ENCODE peak calls at places on chromosomes 11 and 22, in eight cellular contexts. K is right lobe of liver, O is brain microvascular endothelial cell, M is tibial artery, S is heart left ventricle, R is coronary artery, X is astrocyte of the cerebellum, N is neural progenitor cell. Z is an unnamed sample.

GRCh38 chr22:50302041-50302541 is 5.4 kb downstream of the PLXNB2 start:
- DNase-seq in K (no peak), O (no peak), M (no peak), S (peak), R (no peak), X (no peak), N (no peak), Z (no peak)

GRCh38 chr11:27141576-27141975 is 101.0 kb downstream of the BBOX1 start:
- DNase-seq in K (no peak), O (no peak), M (no peak), S (no peak), R (no peak), X (no peak), N (no peak), Z (no peak)

GRCh38 chr22:49404020-49404419 is 423.7 kb downstream of the BRD1 start:
- DNase-seq in K (peak), O (no peak), M (no peak), S (no peak), R (peak), X (no peak), N (no peak), Z (no peak)

GRCh38 chr22:48568736-48569330 is 1258.8 kb downstream of the BRD1 start:
- DNase-seq in K (no peak), O (no peak), M (no peak), S (no peak), R (no peak), X (no peak), N (no peak), Z (no peak)

GRCh38 chr11:122024278-122024677 is 91.7 kb downstream of the BLID start:
- DNase-seq in K (no peak), O (no peak), M (no peak), S (no peak), R (no peak), X (no peak), N (no peak), Z (no peak)

GRCh38 chr22:19798825-19799224 is 38.2 kb downstream of the TBX1 start:
- DNase-seq in K (no peak), O (no peak), M (no peak), S (no peak), R (no peak), X (no peak), N (peak), Z (no peak)

GRCh38 chr22:43222281-43222680 is 35.3 kb upstream of the TTLL12 start:
- DNase-seq in K (no peak), O (no peak), M (no peak), S (peak), R (no peak), X (no peak), N (no peak), Z (no peak)

GRCh38 chr22:49151256-49152131 is 676.2 kb downstream of the BRD1 start:
- DNase-seq in K (no peak), O (no peak), M (no peak), S (no peak), R (peak), X (no peak), N (no peak), Z (no peak)

GRCh38 chr11:120985718-120986569 is 38.0 kb upstream of the TBCEL start:
- DNase-seq in K (peak), O (peak), M (no peak), S (no peak), R (no peak), X (no peak), N (peak), Z (peak)

GRCh38 chr11:118634435-118635236 is 27.2 kb downstream of the PHLDB1 start:
- DNase-seq in K (peak), O (no peak), M (peak), S (peak), R (peak), X (peak), N (peak), Z (peak)

GRCh38 chr11:74473382-74474201 is 6.2 kb upstream of the KCNE3 start:
- DNase-seq in K (no peak), O (no peak), M (no peak), S (no peak), R (no peak), X (no peak), N (no peak), Z (no peak)

GRCh38 chr11:92122561-92122960 is 102.1 kb upstream of the FAT3 start:
- DNase-seq in K (no peak), O (no peak), M (no peak), S (no peak), R (no peak), X (no peak), N (no peak), Z (no peak)

GRCh38 chr22:50178471-50178864 is 7.2 kb upstream of the TRABD start:
- DNase-seq in K (no peak), O (no peak), M (peak), S (no peak), R (no peak), X (no peak), N (no peak), Z (peak)

GRCh38 chr11:129888451-129888850 is 6.9 kb downstream of the NFRKB start:
- DNase-seq in K (no peak), O (no peak), M (no peak), S (no peak), R (no peak), X (no peak), N (no peak), Z (no peak)

GRCh38 chr22:39469681-39470461 is 13.1 kb downstream of the MGAT3 start:
- DNase-seq in K (no peak), O (no peak), M (no peak), S (no peak), R (no peak), X (no peak), N (peak), Z (peak)

GRCh38 chr11:70666336-70666735 is 268.0 kb downstream of the CTTN start:
- DNase-seq in K (no peak), O (no peak), M (no peak), S (no peak), R (no peak), X (no peak), N (no peak), Z (no peak)

GRCh38 chr22:29149841-29150555 is 55.7 kb upstream of the EMID1 start:
- DNase-seq in K (no peak), O (no peak), M (peak), S (no peak), R (no peak), X (no peak), N (peak), Z (no peak)

GRCh38 chr11:90704510-90704909 is 481.7 kb upstream of the CHORDC1 start:
- DNase-seq in K (no peak), O (no peak), M (no peak), S (no peak), R (no peak), X (no peak), N (no peak), Z (no peak)

GRCh38 chr11:45104006-45104789 is 42.2 kb upstream of the PRDM11 start:
- DNase-seq in K (no peak), O (no peak), M (no peak), S (peak), R (peak), X (no peak), N (no peak), Z (no peak)

GRCh38 chr11:1377231-1377780 is 12.4 kb upstream of the BRSK2 start:
- DNase-seq in K (no peak), O (no peak), M (peak), S (no peak), R (no peak), X (no peak), N (no peak), Z (no peak)

GRCh38 chr11:106410902-106411301 is 333.4 kb downstream of the AASDHPPT start:
- DNase-seq in K (no peak), O (no peak), M (no peak), S (no peak), R (no peak), X (no peak), N (no peak), Z (no peak)

GRCh38 chr22:44440224-44441160 is 57.5 kb downstream of the RTL6 start:
- DNase-seq in K (peak), O (no peak), M (peak), S (peak), R (no peak), X (no peak), N (peak), Z (no peak)

GRCh38 chr22:32661296-32661695 is 140.2 kb upstream of the TIMP3 start:
- DNase-seq in K (no peak), O (peak), M (peak), S (peak), R (no peak), X (peak), N (no peak), Z (no peak)

GRCh38 chr11:46492540-46492939 is 101.0 kb upstream of the CHRM4 start:
- DNase-seq in K (no peak), O (no peak), M (no peak), S (no peak), R (no peak), X (no peak), N (no peak), Z (no peak)

GRCh38 chr11:19805827-19806226 is 93.2 kb downstream of the NAV2 start:
- DNase-seq in K (no peak), O (no peak), M (no peak), S (no peak), R (no peak), X (peak), N (no peak), Z (no peak)

DNA sequence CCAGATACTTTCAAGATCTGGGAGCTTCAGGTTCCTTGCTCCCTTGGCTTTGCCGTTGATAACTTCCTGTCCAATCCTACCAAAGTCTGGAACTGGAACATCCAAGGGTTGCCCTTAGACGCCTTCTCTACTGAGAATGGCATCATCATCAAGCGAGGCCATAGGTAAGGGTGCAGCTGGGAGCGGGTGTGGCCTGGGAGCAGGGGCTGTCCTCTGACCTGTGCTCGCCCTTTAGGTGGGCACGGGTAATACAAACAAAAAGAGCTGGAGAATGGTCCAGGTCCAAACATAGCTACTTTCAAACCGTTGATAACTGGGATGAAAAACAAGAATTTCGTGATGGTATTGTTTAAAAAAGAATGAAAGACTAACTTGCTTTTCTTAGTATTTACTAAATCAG is 25.0 kb downstream of the CASP12 start:
- DNase-seq in K (no peak), O (no peak), M (no peak), S (no peak), R (no peak), X (no peak), N (no peak), Z (no peak)
- TF ChIP-seq CTCF in K (no peak), O (no peak), M (no peak), S (no peak), R (no peak), X (no peak), N (no peak), Z (no peak)

GRCh38 chr11:10909141-10909883 is 51.5 kb upstream of the ZBED5 start:
- DNase-seq in K (no peak), O (peak), M (no peak), S (no peak), R (no peak), X (no peak), N (no peak), Z (no peak)

GRCh38 chr11:10902756-10903155 is 44.9 kb upstream of the ZBED5 start:
- DNase-seq in K (no peak), O (no peak), M (no peak), S (no peak), R (no peak), X (no peak), N (no peak), Z (no peak)

GRCh38 chr11:10908215-10908990 is 50.5 kb upstream of the ZBED5 start:
- DNase-seq in K (no peak), O (peak), M (no peak), S (no peak), R (no peak), X (peak), N (no peak), Z (no peak)

GRCh38 chr11:10902301-10902700 is 44.4 kb upstream of the ZBED5 start:
- DNase-seq in K (no peak), O (no peak), M (no peak), S (no peak), R (no peak), X (no peak), N (no peak), Z (no peak)

GRCh38 chr11:10906521-10906920 is 48.7 kb upstream of the ZBED5 start:
- DNase-seq in K (no peak), O (peak), M (no peak), S (no peak), R (no peak), X (no peak), N (no peak), Z (no peak)
- TF ChIP-seq CTCF in K (no peak), O (peak), M (no peak), S (peak), R (no peak), X (peak), N (no peak), Z (no peak)

GRCh38 chr11:11865449-11865848 is 23.7 kb downstream of the USP47 start:
- DNase-seq in K (no peak), O (no peak), M (no peak), S (no peak), R (no peak), X (no peak), N (no peak), Z (no peak)
- TF ChIP-seq CTCF in K (no peak), O (no peak), M (no peak), S (no peak), R (no peak), X (no peak), N (no peak), Z (no peak)

GRCh38 chr11:126791446-126791845 is 209.1 kb downstream of the KIRREL3 start:
- DNase-seq in K (no peak), O (no peak), M (no peak), S (no peak), R (no peak), X (no peak), N (peak), Z (no peak)
- TF ChIP-seq CTCF in K (no peak), O (peak), M (no peak), S (no peak), R (no peak), X (peak), N (peak), Z (peak)

Z was measured in nephron progenitor cell.